ENCODE peak calls at places on chromosomes 3 and 15, in nine cellular contexts. One of them, this sample, is unnamed.
A peak's percentile ranks its signal among the peaks of the same experiment; 100 is the strongest.

GRCh38 chr3:59271971-59272370 is 222.1 kb upstream of the CFAP20DC start:
- DNase-seq in SK-N-SH: no peak
- DNase-seq in HCT116: no peak
- DNase-seq in GM23248: no peak
- DNase-seq in neural progenitor cell: no peak
- DNase-seq in OCI-LY7: no peak
- DNase-seq in MM.1S: no peak
- DNase-seq in GM23338: no peak
- DNase-seq in hepatocyte: no peak
- DNase-seq in this sample: no peak

GRCh38 chr3:184262166-184262926 is 993 bp upstream of the CAMK2N2 start:
- DNase-seq in SK-N-SH: peak; percentile 72
- DNase-seq in HCT116: no peak
- DNase-seq in GM23248: peak; percentile 22
- DNase-seq in neural progenitor cell: peak; percentile 49
- DNase-seq in OCI-LY7: no peak
- DNase-seq in MM.1S: no peak
- DNase-seq in GM23338: peak; percentile 47
- DNase-seq in hepatocyte: peak; percentile 54
- DNase-seq in this sample: no peak

GRCh38 chr3:9214185-9214584 is 35.3 kb downstream of the SRGAP3 start:
- DNase-seq in SK-N-SH: no peak
- DNase-seq in HCT116: no peak
- DNase-seq in GM23248: peak; percentile 36
- DNase-seq in neural progenitor cell: no peak
- DNase-seq in OCI-LY7: no peak
- DNase-seq in MM.1S: no peak
- DNase-seq in GM23338: no peak
- DNase-seq in hepatocyte: no peak
- DNase-seq in this sample: peak; percentile 73

GRCh38 chr3:60594025-60594424 is 657.2 kb downstream of the FHIT start:
- DNase-seq in SK-N-SH: no peak
- DNase-seq in HCT116: no peak
- DNase-seq in GM23248: no peak
- DNase-seq in neural progenitor cell: no peak
- DNase-seq in OCI-LY7: no peak
- DNase-seq in MM.1S: no peak
- DNase-seq in GM23338: no peak
- DNase-seq in hepatocyte: peak; percentile 62
- DNase-seq in this sample: peak; percentile 8

GRCh38 chr15:76163429-76164020 is 103.7 kb downstream of the TMEM266 start:
- DNase-seq in SK-N-SH: peak; percentile 50
- DNase-seq in HCT116: no peak
- DNase-seq in GM23248: peak; percentile 92
- DNase-seq in neural progenitor cell: no peak
- DNase-seq in OCI-LY7: no peak
- DNase-seq in MM.1S: no peak
- DNase-seq in GM23338: no peak
- DNase-seq in hepatocyte: peak; percentile 71
- DNase-seq in this sample: no peak

GRCh38 chr15:85825719-85826118 is 31.0 kb upstream of the KLHL25 start:
- DNase-seq in SK-N-SH: no peak
- DNase-seq in HCT116: no peak
- DNase-seq in GM23248: no peak
- DNase-seq in neural progenitor cell: no peak
- DNase-seq in OCI-LY7: no peak
- DNase-seq in MM.1S: no peak
- DNase-seq in GM23338: no peak
- DNase-seq in hepatocyte: no peak
- DNase-seq in this sample: peak; percentile 24

GRCh38 chr3:141793476-141794260 is 30.5 kb downstream of the GRK7 start:
- DNase-seq in SK-N-SH: no peak
- DNase-seq in HCT116: no peak
- DNase-seq in GM23248: no peak
- DNase-seq in neural progenitor cell: peak; percentile 68
- DNase-seq in OCI-LY7: no peak
- DNase-seq in MM.1S: no peak
- DNase-seq in GM23338: peak; percentile 87
- DNase-seq in hepatocyte: no peak
- DNase-seq in this sample: no peak

GRCh38 chr3:176663819-176664218 is 533.5 kb downstream of the TBL1XR1 start:
- DNase-seq in SK-N-SH: peak; percentile 29
- DNase-seq in HCT116: peak; percentile 33
- DNase-seq in GM23248: peak; percentile 82
- DNase-seq in neural progenitor cell: peak; percentile 39
- DNase-seq in OCI-LY7: peak; percentile 20
- DNase-seq in MM.1S: peak; percentile 72
- DNase-seq in GM23338: peak; percentile 54
- DNase-seq in hepatocyte: peak; percentile 54
- DNase-seq in this sample: peak; percentile 74

GRCh38 chr15:87572381-87572780 is 684.2 kb downstream of the NTRK3 start:
- DNase-seq in SK-N-SH: no peak
- DNase-seq in HCT116: no peak
- DNase-seq in GM23248: no peak
- DNase-seq in neural progenitor cell: peak; percentile 16
- DNase-seq in OCI-LY7: no peak
- DNase-seq in MM.1S: no peak
- DNase-seq in GM23338: peak; percentile 29
- DNase-seq in hepatocyte: no peak
- DNase-seq in this sample: peak; percentile 18

GRCh38 chr3:102031834-102032233 is 182.5 kb downstream of the NFKBIZ start:
- DNase-seq in SK-N-SH: no peak
- DNase-seq in HCT116: no peak
- DNase-seq in GM23248: no peak
- DNase-seq in neural progenitor cell: no peak
- DNase-seq in OCI-LY7: no peak
- DNase-seq in MM.1S: no peak
- DNase-seq in GM23338: no peak
- DNase-seq in hepatocyte: no peak
- DNase-seq in this sample: no peak
- TF ChIP-seq EZH2phosphoT487 in SK-N-SH: no peak
- TF ChIP-seq EZH2phosphoT487 in HCT116: no peak
- TF ChIP-seq EZH2phosphoT487 in GM23248: no peak
- TF ChIP-seq EZH2phosphoT487 in neural progenitor cell: no peak
- TF ChIP-seq EZH2phosphoT487 in OCI-LY7: no peak
- TF ChIP-seq EZH2phosphoT487 in MM.1S: no peak
- TF ChIP-seq EZH2phosphoT487 in GM23338: no peak
- TF ChIP-seq EZH2phosphoT487 in hepatocyte: no peak
- TF ChIP-seq EZH2phosphoT487 in this sample: no peak

GRCh38 chr15:93236924-93237323 is 147.9 kb upstream of the RGMA start:
- DNase-seq in SK-N-SH: no peak
- DNase-seq in HCT116: no peak
- DNase-seq in GM23248: no peak
- DNase-seq in neural progenitor cell: peak; percentile 64
- DNase-seq in OCI-LY7: no peak
- DNase-seq in MM.1S: no peak
- DNase-seq in GM23338: no peak
- DNase-seq in hepatocyte: no peak
- DNase-seq in this sample: no peak
- H3K79me2 ChIP-seq in SK-N-SH: no peaks in the 10 kb centered on the region
- H3K79me2 ChIP-seq in HCT116: no peaks in the 10 kb centered on the region
- H3K79me2 ChIP-seq in GM23248: no peaks in the 10 kb centered on the region
- H3K79me2 ChIP-seq in neural progenitor cell: no peaks in the 10 kb centered on the region
- H3K79me2 ChIP-seq in OCI-LY7: no peaks in the 10 kb centered on the region
- H3K79me2 ChIP-seq in MM.1S: no peaks in the 10 kb centered on the region
- H3K79me2 ChIP-seq in GM23338: no peaks in the 10 kb centered on the region
- H3K79me2 ChIP-seq in hepatocyte: no peaks in the 10 kb centered on the region
- H3K79me2 ChIP-seq in this sample: no peaks in the 10 kb centered on the region

GRCh38 chr15:35936284-35936683 is 390.3 kb upstream of the DPH6 start:
- DNase-seq in SK-N-SH: no peak
- DNase-seq in HCT116: no peak
- DNase-seq in GM23248: no peak
- DNase-seq in neural progenitor cell: peak; percentile 31
- DNase-seq in OCI-LY7: no peak
- DNase-seq in MM.1S: no peak
- DNase-seq in GM23338: no peak
- DNase-seq in hepatocyte: peak; percentile 5
- DNase-seq in this sample: no peak
- TF ChIP-seq EZH2phosphoT487 in SK-N-SH: no peak
- TF ChIP-seq EZH2phosphoT487 in HCT116: no peak
- TF ChIP-seq EZH2phosphoT487 in GM23248: no peak
- TF ChIP-seq EZH2phosphoT487 in neural progenitor cell: no peak
- TF ChIP-seq EZH2phosphoT487 in OCI-LY7: no peak
- TF ChIP-seq EZH2phosphoT487 in MM.1S: no peak
- TF ChIP-seq EZH2phosphoT487 in GM23338: no peak
- TF ChIP-seq EZH2phosphoT487 in hepatocyte: no peak
- TF ChIP-seq EZH2phosphoT487 in this sample: no peak

DNA sequence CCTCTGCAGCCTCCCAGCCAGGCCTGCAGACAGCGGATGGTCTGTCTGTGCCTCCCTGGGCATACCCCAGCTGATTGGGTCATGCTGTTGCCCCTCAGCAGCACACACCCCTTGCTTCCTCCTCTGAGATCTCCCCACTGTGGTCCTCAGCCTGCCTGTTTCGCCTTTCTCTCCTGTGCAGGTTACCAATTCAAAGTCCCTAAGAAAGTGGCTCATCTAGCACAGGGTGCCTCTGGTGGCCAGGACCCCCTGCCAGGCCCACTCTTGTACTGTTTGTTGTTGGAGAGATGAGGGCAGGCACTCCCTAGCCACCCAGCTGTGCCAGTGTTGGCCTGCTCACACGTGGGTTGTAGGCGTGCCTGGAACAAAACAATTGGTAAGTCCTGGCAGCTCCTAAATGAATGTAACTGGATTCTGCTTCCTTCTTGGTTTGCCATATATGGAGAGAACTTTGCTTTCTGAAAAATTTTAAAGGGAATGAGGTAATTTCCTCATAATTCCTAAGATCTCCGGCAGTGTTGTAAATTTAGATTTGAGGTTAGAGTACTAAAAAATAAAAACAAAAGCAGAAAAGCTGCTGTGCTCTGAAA is 213.2 kb upstream of the IL12A start:
- DNase-seq in SK-N-SH: peak; percentile 32
- DNase-seq in HCT116: no peak
- DNase-seq in GM23248: peak; percentile 74
- DNase-seq in neural progenitor cell: peak; percentile 77
- DNase-seq in OCI-LY7: no peak
- DNase-seq in MM.1S: no peak
- DNase-seq in GM23338: peak; percentile 62
- DNase-seq in hepatocyte: no peak
- DNase-seq in this sample: no peak
- H3K79me2 ChIP-seq in SK-N-SH: peaks cover 99% of the 10 kb centered on the region
- H3K79me2 ChIP-seq in HCT116: peaks cover 30% of the 10 kb centered on the region
- H3K79me2 ChIP-seq in GM23248: peaks cover 100% of the 10 kb centered on the region
- H3K79me2 ChIP-seq in neural progenitor cell: no peaks in the 10 kb centered on the region
- H3K79me2 ChIP-seq in OCI-LY7: no peaks in the 10 kb centered on the region
- H3K79me2 ChIP-seq in MM.1S: no peaks in the 10 kb centered on the region
- H3K79me2 ChIP-seq in GM23338: peaks cover 24% of the 10 kb centered on the region
- H3K79me2 ChIP-seq in hepatocyte: peaks cover 32% of the 10 kb centered on the region
- H3K79me2 ChIP-seq in this sample: peaks cover 96% of the 10 kb centered on the region

GRCh38 chr3:46188708-46189107 is 19.4 kb downstream of the CCR1 start:
- DNase-seq in SK-N-SH: no peak
- DNase-seq in HCT116: no peak
- DNase-seq in GM23248: no peak
- DNase-seq in neural progenitor cell: no peak
- DNase-seq in OCI-LY7: no peak
- DNase-seq in MM.1S: no peak
- DNase-seq in GM23338: peak; percentile 47
- DNase-seq in hepatocyte: no peak
- DNase-seq in this sample: no peak

GRCh38 chr3:46192939-46193338 is 15.2 kb downstream of the CCR1 start:
- DNase-seq in SK-N-SH: no peak
- DNase-seq in HCT116: no peak
- DNase-seq in GM23248: no peak
- DNase-seq in neural progenitor cell: no peak
- DNase-seq in OCI-LY7: no peak
- DNase-seq in MM.1S: no peak
- DNase-seq in GM23338: no peak
- DNase-seq in hepatocyte: no peak
- DNase-seq in this sample: no peak

GRCh38 chr3:46193436-46193835 is 14.7 kb downstream of the CCR1 start:
- DNase-seq in SK-N-SH: no peak
- DNase-seq in HCT116: no peak
- DNase-seq in GM23248: peak; percentile 50
- DNase-seq in neural progenitor cell: no peak
- DNase-seq in OCI-LY7: no peak
- DNase-seq in MM.1S: no peak
- DNase-seq in GM23338: no peak
- DNase-seq in hepatocyte: no peak
- DNase-seq in this sample: peak; percentile 71

GRCh38 chr3:46194868-46195553 is 13.1 kb downstream of the CCR1 start:
- DNase-seq in SK-N-SH: no peak
- DNase-seq in HCT116: no peak
- DNase-seq in GM23248: no peak
- DNase-seq in neural progenitor cell: no peak
- DNase-seq in OCI-LY7: no peak
- DNase-seq in MM.1S: no peak
- DNase-seq in GM23338: no peak
- DNase-seq in hepatocyte: no peak
- DNase-seq in this sample: peak; percentile 42

DNA sequence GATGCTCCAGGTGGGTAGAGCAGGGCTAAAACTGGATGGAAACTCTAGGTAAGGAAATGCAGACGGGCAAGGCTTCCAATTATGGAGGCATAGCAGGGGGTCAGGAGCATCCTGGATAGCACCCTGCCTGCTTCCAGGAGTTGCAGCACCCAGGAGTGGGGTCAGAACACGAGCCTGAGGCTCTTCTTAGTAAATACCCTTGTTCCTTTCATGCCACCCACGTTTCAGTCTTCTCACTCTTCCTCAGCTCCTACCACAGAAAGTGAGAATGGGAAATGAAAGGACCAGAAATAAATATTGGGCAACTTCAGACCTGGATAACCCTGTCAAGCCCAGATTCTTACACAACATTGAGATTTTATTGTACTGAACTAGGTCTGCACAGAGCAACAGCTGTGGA is 16.4 kb downstream of the CCR1 start:
- DNase-seq in SK-N-SH: no peak
- DNase-seq in HCT116: no peak
- DNase-seq in GM23248: no peak
- DNase-seq in neural progenitor cell: no peak
- DNase-seq in OCI-LY7: no peak
- DNase-seq in MM.1S: no peak
- DNase-seq in GM23338: no peak
- DNase-seq in hepatocyte: no peak
- DNase-seq in this sample: no peak
- TF ChIP-seq EZH2phosphoT487 in SK-N-SH: no peak
- TF ChIP-seq EZH2phosphoT487 in HCT116: no peak
- TF ChIP-seq EZH2phosphoT487 in GM23248: no peak
- TF ChIP-seq EZH2phosphoT487 in neural progenitor cell: no peak
- TF ChIP-seq EZH2phosphoT487 in OCI-LY7: no peak
- TF ChIP-seq EZH2phosphoT487 in MM.1S: no peak
- TF ChIP-seq EZH2phosphoT487 in GM23338: no peak
- TF ChIP-seq EZH2phosphoT487 in hepatocyte: no peak
- TF ChIP-seq EZH2phosphoT487 in this sample: no peak

DNA sequence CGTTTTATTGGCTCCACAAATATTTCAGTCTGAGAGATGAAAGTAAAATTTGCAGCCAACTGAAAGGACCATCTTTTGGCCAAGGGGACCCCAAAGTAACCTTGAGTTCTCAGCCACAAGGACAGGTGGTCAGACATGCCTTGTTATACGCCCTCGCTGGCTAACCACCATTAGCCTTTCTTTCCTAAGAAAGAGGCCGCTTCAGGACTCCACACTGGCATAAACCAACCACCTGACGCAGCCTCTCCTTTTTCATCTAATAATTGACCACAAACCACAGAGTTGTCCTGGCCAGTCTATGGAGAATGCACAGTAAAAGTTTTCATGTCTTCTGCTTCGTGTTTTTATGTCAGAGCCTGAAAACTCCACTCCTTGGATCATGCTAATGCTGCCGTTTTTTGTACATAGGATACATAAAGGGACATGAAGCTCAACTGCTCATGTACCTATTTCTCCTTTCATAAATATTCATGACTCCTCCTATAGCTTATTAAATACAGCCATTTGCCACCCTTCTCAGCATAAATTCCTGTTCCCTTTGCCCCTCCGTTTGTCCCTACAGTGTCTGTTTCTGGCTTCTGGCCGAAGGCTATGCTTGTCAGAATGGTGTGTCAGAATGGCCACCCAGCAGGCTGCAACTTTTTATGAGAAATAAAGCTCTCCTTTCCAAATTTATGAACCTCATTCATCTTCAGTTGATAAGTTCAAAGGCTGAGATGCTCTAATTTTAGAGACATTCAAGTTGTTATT is 374.1 kb upstream of the RBMS3 start:
- DNase-seq in SK-N-SH: no peak
- DNase-seq in HCT116: no peak
- DNase-seq in GM23248: no peak
- DNase-seq in neural progenitor cell: no peak
- DNase-seq in OCI-LY7: no peak
- DNase-seq in MM.1S: no peak
- DNase-seq in GM23338: no peak
- DNase-seq in hepatocyte: no peak
- DNase-seq in this sample: no peak
- H3K79me2 ChIP-seq in SK-N-SH: no peaks in the 10 kb centered on the region
- H3K79me2 ChIP-seq in HCT116: no peaks in the 10 kb centered on the region
- H3K79me2 ChIP-seq in GM23248: no peaks in the 10 kb centered on the region
- H3K79me2 ChIP-seq in neural progenitor cell: no peaks in the 10 kb centered on the region
- H3K79me2 ChIP-seq in OCI-LY7: no peaks in the 10 kb centered on the region
- H3K79me2 ChIP-seq in MM.1S: no peaks in the 10 kb centered on the region
- H3K79me2 ChIP-seq in GM23338: no peaks in the 10 kb centered on the region
- H3K79me2 ChIP-seq in hepatocyte: no peaks in the 10 kb centered on the region
- H3K79me2 ChIP-seq in this sample: no peaks in the 10 kb centered on the region